ENCODE peak calls at places on chromosomes 12 and 14, in ten cellular contexts. One of them, this sample, is unnamed.

GRCh38 chr12:16130359-16130758 is 147.1 kb downstream of the SLC15A5 start:
- DNase-seq in cardiac muscle cell: no peak
- DNase-seq in NCI-H524 treated with DMSO at 0.1 percent for 48 hours: no peak
- DNase-seq in effector memory CD4-positive, alpha-beta T cell: no peak
- DNase-seq in neural progenitor cell: no peak
- DNase-seq in KG1: no peak
- DNase-seq in HCEC 1CT: no peak
- DNase-seq in iris pigment epithelial cell: no peak
- DNase-seq in left lung: no peak
- DNase-seq in activated gamma-delta T cell treated with Interleukin-2 at 50 U/mL for 16 hours: no peak
- DNase-seq in this sample: no peak

GRCh38 chr14:20757963-20758362 is 10.2 kb upstream of the EDDM3B start:
- DNase-seq in left lung: no peak
- DNase-seq in neural progenitor cell: peak; percentile 25
- DNase-seq in effector memory CD4-positive, alpha-beta T cell: no peak
- DNase-seq in activated gamma-delta T cell treated with Interleukin-2 at 50 U/mL for 16 hours: peak; percentile 12
- DNase-seq in NCI-H524 treated with DMSO at 0.1 percent for 48 hours: no peak
- DNase-seq in KG1: peak; percentile 5
- DNase-seq in iris pigment epithelial cell: no peak
- DNase-seq in HCEC 1CT: no peak
- DNase-seq in cardiac muscle cell: peak; percentile 21
- DNase-seq in this sample: no peak

GRCh38 chr12:45768194-45768593 is 38.7 kb downstream of the ARID2 start:
- DNase-seq in HCEC 1CT: no peak
- DNase-seq in iris pigment epithelial cell: no peak
- DNase-seq in neural progenitor cell: no peak
- DNase-seq in left lung: no peak
- DNase-seq in effector memory CD4-positive, alpha-beta T cell: no peak
- DNase-seq in NCI-H524 treated with DMSO at 0.1 percent for 48 hours: no peak
- DNase-seq in cardiac muscle cell: no peak
- DNase-seq in activated gamma-delta T cell treated with Interleukin-2 at 50 U/mL for 16 hours: no peak
- DNase-seq in KG1: no peak
- DNase-seq in this sample: no peak

GRCh38 chr14:102943454-102943853 is 21.0 kb downstream of the AMN start:
- DNase-seq in activated gamma-delta T cell treated with Interleukin-2 at 50 U/mL for 16 hours: no peak
- DNase-seq in effector memory CD4-positive, alpha-beta T cell: no peak
- DNase-seq in HCEC 1CT: no peak
- DNase-seq in neural progenitor cell: no peak
- DNase-seq in cardiac muscle cell: no peak
- DNase-seq in left lung: peak; percentile 54
- DNase-seq in KG1: no peak
- DNase-seq in iris pigment epithelial cell: no peak
- DNase-seq in NCI-H524 treated with DMSO at 0.1 percent for 48 hours: no peak
- DNase-seq in this sample: no peak

GRCh38 chr12:56898938-56899337 is 35.3 kb downstream of the SDR9C7 start:
- DNase-seq in KG1: no peak
- DNase-seq in HCEC 1CT: no peak
- DNase-seq in neural progenitor cell: no peak
- DNase-seq in activated gamma-delta T cell treated with Interleukin-2 at 50 U/mL for 16 hours: no peak
- DNase-seq in iris pigment epithelial cell: no peak
- DNase-seq in cardiac muscle cell: no peak
- DNase-seq in left lung: no peak
- DNase-seq in effector memory CD4-positive, alpha-beta T cell: no peak
- DNase-seq in NCI-H524 treated with DMSO at 0.1 percent for 48 hours: no peak
- DNase-seq in this sample: no peak

GRCh38 chr12:3216726-3217682 is 139.8 kb downstream of the TSPAN9 start:
- DNase-seq in activated gamma-delta T cell treated with Interleukin-2 at 50 U/mL for 16 hours: no peak
- DNase-seq in KG1: no peak
- DNase-seq in iris pigment epithelial cell: peak; percentile 65
- DNase-seq in HCEC 1CT: peak; percentile 47
- DNase-seq in neural progenitor cell: no peak
- DNase-seq in NCI-H524 treated with DMSO at 0.1 percent for 48 hours: no peak
- DNase-seq in left lung: peak; percentile 55
- DNase-seq in effector memory CD4-positive, alpha-beta T cell: no peak
- DNase-seq in cardiac muscle cell: no peak
- DNase-seq in this sample: peak; percentile 83

GRCh38 chr12:120614873-120615272 is 25.6 kb upstream of the CABP1 start:
- DNase-seq in KG1: no peak
- DNase-seq in neural progenitor cell: no peak
- DNase-seq in HCEC 1CT: no peak
- DNase-seq in iris pigment epithelial cell: no peak
- DNase-seq in cardiac muscle cell: no peak
- DNase-seq in activated gamma-delta T cell treated with Interleukin-2 at 50 U/mL for 16 hours: no peak
- DNase-seq in effector memory CD4-positive, alpha-beta T cell: no peak
- DNase-seq in NCI-H524 treated with DMSO at 0.1 percent for 48 hours: no peak
- DNase-seq in left lung: no peak
- DNase-seq in this sample: no peak

GRCh38 chr12:91931110-91931509 is 214.5 kb downstream of the BTG1 start:
- DNase-seq in left lung: no peak
- DNase-seq in neural progenitor cell: no peak
- DNase-seq in iris pigment epithelial cell: no peak
- DNase-seq in NCI-H524 treated with DMSO at 0.1 percent for 48 hours: no peak
- DNase-seq in KG1: no peak
- DNase-seq in HCEC 1CT: no peak
- DNase-seq in activated gamma-delta T cell treated with Interleukin-2 at 50 U/mL for 16 hours: no peak
- DNase-seq in effector memory CD4-positive, alpha-beta T cell: no peak
- DNase-seq in cardiac muscle cell: no peak
- DNase-seq in this sample: no peak

GRCh38 chr12:116202433-116202832 is 75.1 kb downstream of the MED13L start:
- DNase-seq in effector memory CD4-positive, alpha-beta T cell: no peak
- DNase-seq in cardiac muscle cell: no peak
- DNase-seq in KG1: no peak
- DNase-seq in NCI-H524 treated with DMSO at 0.1 percent for 48 hours: no peak
- DNase-seq in HCEC 1CT: no peak
- DNase-seq in neural progenitor cell: no peak
- DNase-seq in left lung: no peak
- DNase-seq in activated gamma-delta T cell treated with Interleukin-2 at 50 U/mL for 16 hours: no peak
- DNase-seq in iris pigment epithelial cell: peak; percentile 48
- DNase-seq in this sample: no peak

This sample was measured in EL.